ENCODE peak calls at places on chromosomes 5 and 9, in six cellular contexts. C is lung; A is A673; H is PC-3; W is CD8-positive, alpha-beta T cell; G is fibroblast of lung. F is an unnamed sample.

GRCh38 chr5:172849636-172850453 is 15.8 kb downstream of the ERGIC1 start:
- DNase-seq in H (peak; percentile 16), A (no peak), C (no peak), G (no peak), W (no peak), F (no peak)

GRCh38 chr9:17291766-17292165 is 156.9 kb downstream of the CNTLN start:
- DNase-seq in G (no peak), H (no peak), A (no peak), C (no peak), W (no peak), F (no peak)

GRCh38 chr9:133342570-133342969 is 5.4 kb downstream of the MED22 start:
- DNase-seq in C (no peak), H (no peak), A (no peak), W (no peak), G (no peak), F (no peak)

GRCh38 chr5:93883459-93883858 is 142.1 kb upstream of the POU5F2 start:
- DNase-seq in G (peak; percentile 49), W (no peak), A (peak; percentile 35), C (no peak), H (peak; percentile 13), F (no peak)

GRCh38 chr9:134716067-134716466 is 74.5 kb downstream of the COL5A1 start:
- DNase-seq in A (no peak), H (no peak), W (no peak), C (no peak), G (no peak), F (no peak)

GRCh38 chr9:125805057-125805456 is 57.9 kb downstream of the PBX3 start:
- DNase-seq in C (no peak), A (no peak), H (no peak), W (no peak), G (peak; percentile 62), F (no peak)

GRCh38 chr5:26329562-26330189 is 708.7 kb downstream of the CDH9 start:
- DNase-seq in W (no peak), H (peak; percentile 66), A (peak; percentile 12), G (no peak), C (no peak), F (no peak)

GRCh38 chr9:96176901-96177718 is 124.9 kb downstream of the HSD17B3 start:
- DNase-seq in H (no peak), A (peak; percentile 6), W (no peak), G (peak; percentile 55), C (no peak), F (no peak)

GRCh38 chr9:34197756-34198711 is 19.2 kb downstream of the UBAP1 start:
- DNase-seq in A (no peak), W (no peak), C (no peak), G (no peak), H (no peak), F (no peak)

GRCh38 chr5:122102825-122103224 is 24.8 kb upstream of the LOX start:
- DNase-seq in G (peak; percentile 83), A (peak; percentile 60), C (no peak), W (no peak), H (no peak), F (no peak)

DNA sequence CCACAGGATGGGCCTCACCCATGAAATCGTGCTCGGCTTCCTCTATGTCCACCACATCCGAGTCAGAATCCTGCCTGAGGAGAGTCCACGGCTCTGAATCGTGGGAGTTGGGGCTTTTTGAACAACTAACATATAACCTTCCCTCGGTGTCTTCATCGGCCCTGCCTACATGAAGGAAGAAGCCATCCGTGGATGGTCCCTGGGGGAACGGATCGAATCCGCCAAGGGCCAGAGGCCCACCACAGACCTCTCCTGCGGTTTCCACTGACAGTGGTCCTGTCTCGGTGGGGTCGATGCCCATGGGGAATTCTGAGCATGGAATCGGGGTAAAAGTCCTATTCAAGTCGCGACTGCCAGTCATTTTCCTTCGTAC is 85.0 kb downstream of the CAMSAP1 start:
- DNase-seq in G (no peak), W (no peak), H (no peak), A (no peak), C (no peak), F (no peak)
- H3K27ac ChIP-seq in G (no peak overlapping the region), W (no peak overlapping the region), H (no peak overlapping the region), A (no peak overlapping the region), C (no peak overlapping the region), F (no peak overlapping the region)

GRCh38 chr5:131067596-131067995 is 97.5 kb downstream of the HINT1 start:
- DNase-seq in H (peak; percentile 4), A (no peak), G (no peak), W (no peak), C (no peak), F (no peak)
- TF ChIP-seq CTCF in H (no peak), A (no peak), G (no peak), W (no peak), C (no peak), F (no peak)

GRCh38 chr5:181051841-181052525 is 11.9 kb downstream of the BTNL9 start:
- DNase-seq in C (no peak), H (no peak), G (no peak), W (no peak), A (no peak), F (no peak)

GRCh38 chr5:181052928-181053759 is 13.1 kb downstream of the BTNL9 start:
- DNase-seq in H (peak; percentile 20), W (no peak), A (no peak), C (no peak), G (no peak), F (no peak)

GRCh38 chr5:181053760-181054122 is 13.7 kb downstream of the BTNL9 start:
- DNase-seq in H (peak; percentile 22), A (no peak), G (no peak), W (no peak), C (no peak), F (no peak)

GRCh38 chr5:181054138-181054537 is 14.1 kb downstream of the BTNL9 start:
- DNase-seq in W (no peak), C (no peak), H (no peak), G (no peak), A (no peak), F (no peak)

DNA sequence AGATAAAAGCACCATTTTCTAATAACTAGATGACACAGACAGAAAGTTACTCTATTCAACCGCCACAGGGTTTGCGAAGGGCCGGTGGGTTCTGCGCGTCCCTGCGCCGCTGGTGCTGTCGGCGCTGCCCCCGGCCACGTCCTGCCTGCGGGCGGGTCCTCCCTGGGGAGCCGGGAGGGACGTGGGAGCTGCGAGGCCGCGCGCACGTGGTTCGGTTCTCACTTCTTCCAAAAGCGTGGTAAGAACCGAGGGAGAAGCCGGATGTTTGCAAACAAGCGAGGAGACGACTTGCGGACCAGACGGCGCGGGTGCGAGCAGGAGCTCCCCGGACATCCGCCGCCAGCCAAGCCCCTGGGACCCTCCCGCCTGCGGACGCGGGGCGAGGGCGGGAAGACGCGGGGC is 12.5 kb downstream of the BTNL9 start:
- DNase-seq in G (peak; percentile 8), W (no peak), H (peak; percentile 21), A (peak; percentile 10), C (no peak), F (no peak)
- H3K27ac ChIP-seq in G (no peak overlapping the region), W (no peak overlapping the region), H (no peak overlapping the region), A (no peak overlapping the region), C (peak overlapping the region; percentile 65), F (no peak overlapping the region)

GRCh38 chr5:154603485-154603884 is 125.5 kb upstream of the HAND1 start:
- DNase-seq in G (no peak), A (no peak), H (no peak), C (no peak), W (no peak), F (no peak)
- TF ChIP-seq CTCF in G (no peak), A (no peak), H (no peak), C (no peak), W (no peak), F (no peak)

GRCh38 chr9:121277518-121278275 is 9.7 kb downstream of the GSN start:
- DNase-seq in G (peak; percentile 51), C (no peak), A (no peak), W (no peak), H (no peak), F (no peak)

GRCh38 chr9:121280715-121281613 is 13.0 kb downstream of the GSN start:
- DNase-seq in G (no peak), A (no peak), H (no peak), C (no peak), W (no peak), F (no peak)

GRCh38 chr9:121278535-121279169 is 10.7 kb downstream of the GSN start:
- DNase-seq in C (peak; percentile 69), W (no peak), A (peak; percentile 86), G (peak; percentile 96), H (peak; percentile 87), F (no peak)

GRCh38 chr9:121281614-121282291 is 13.8 kb downstream of the GSN start:
- DNase-seq in C (peak; percentile 92), G (peak; percentile 64), A (no peak), W (no peak), H (peak; percentile 93), F (no peak)

DNA sequence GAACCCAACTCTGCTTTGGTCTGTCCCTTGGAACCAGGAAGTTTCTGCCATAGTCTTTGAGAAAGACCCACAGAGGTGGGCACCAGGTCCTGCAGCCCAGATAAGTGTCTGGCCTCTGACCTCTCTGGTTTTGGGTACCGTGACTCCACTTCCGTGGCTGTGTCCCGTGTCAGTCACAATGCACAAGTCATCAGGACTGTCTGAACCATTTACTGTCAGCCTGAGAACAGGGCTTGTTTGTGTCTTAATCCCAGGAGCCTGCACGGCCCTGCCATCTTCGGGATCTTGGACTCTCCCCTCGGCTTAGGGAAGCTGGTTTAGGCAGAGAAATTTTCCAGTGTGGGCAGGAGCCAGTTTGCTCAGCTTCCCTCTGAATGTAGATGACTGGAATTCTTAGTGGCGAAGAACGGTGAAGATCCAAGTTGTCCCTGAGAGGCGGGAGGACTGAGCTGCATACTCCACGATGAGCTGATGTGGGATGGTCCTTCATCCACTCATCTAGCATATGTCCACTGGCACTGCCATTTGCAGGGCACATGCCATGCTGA is 12.0 kb downstream of the GSN start:
- DNase-seq in C (no peak), A (no peak), W (no peak), H (no peak), G (no peak), F (no peak)
- H3K27ac ChIP-seq in C (no peak overlapping the region), A (no peak overlapping the region), W (no peak overlapping the region), H (no peak overlapping the region), G (peak overlapping the region; percentile 96), F (no peak overlapping the region)

GRCh38 chr9:115328228-115328627 is 210.3 kb upstream of the TNC start:
- DNase-seq in H (no peak), G (peak; percentile 59), A (peak; percentile 21), C (no peak), W (no peak), F (no peak)
- TF ChIP-seq CTCF in H (no peak), G (no peak), A (no peak), C (no peak), W (no peak), F (no peak)